ENCODE peak calls at places on chromosomes 12 and 14, in seven cellular contexts. J, L, D, Z, S, W and U are unnamed samples.

GRCh38 chr12:10283028-10283427 is 24.6 kb upstream of the KLRD1 start:
- DNase-seq in J (no peak), L (no peak), D (no peak), Z (no peak), S (no peak), W (no peak), U (no peak)

GRCh38 chr12:115943630-115944391 is 333.7 kb downstream of the MED13L start:
- DNase-seq in J (no peak), L (no peak), D (no peak), Z (no peak), S (peak; percentile 16), W (no peak), U (no peak)

GRCh38 chr12:1204581-1205121 is 213.6 kb downstream of the ERC1 start:
- DNase-seq in J (no peak), L (peak; percentile 13), D (no peak), Z (peak; percentile 23), S (peak; percentile 83), W (no peak), U (peak; percentile 13)

GRCh38 chr12:109467978-109468676 is 9.0 kb downstream of the KCTD10 start:
- DNase-seq in J (no peak), L (no peak), D (no peak), Z (no peak), S (no peak), W (no peak), U (peak; percentile 51)

GRCh38 chr12:19998968-19999792 is 369.2 kb upstream of the PDE3A start:
- DNase-seq in J (no peak), L (no peak), D (no peak), Z (no peak), S (no peak), W (no peak), U (no peak)

GRCh38 chr12:26630546-26631027 is 202.4 kb downstream of the ITPR2 start:
- DNase-seq in J (no peak), L (no peak), D (no peak), Z (peak; percentile 89), S (no peak), W (no peak), U (peak; percentile 95)

GRCh38 chr12:98053202-98053601 is 462.2 kb upstream of the TMPO start:
- DNase-seq in J (no peak), L (no peak), D (no peak), Z (no peak), S (no peak), W (no peak), U (no peak)

GRCh38 chr12:98893601-98894411 is 248.7 kb downstream of the APAF1 start:
- DNase-seq in J (no peak), L (no peak), D (no peak), Z (peak; percentile 4), S (peak; percentile 41), W (no peak), U (no peak)

GRCh38 chr14:32913725-32914124 is 25.0 kb upstream of the NPAS3 start:
- DNase-seq in J (no peak), L (no peak), D (no peak), Z (no peak), S (no peak), W (no peak), U (no peak)

GRCh38 chr12:118880745-118881144 is 100.6 kb upstream of the SRRM4 start:
- DNase-seq in J (no peak), L (no peak), D (no peak), Z (no peak), S (no peak), W (no peak), U (no peak)

GRCh38 chr14:39419272-39419671 is 13.0 kb downstream of the FBXO33 start:
- DNase-seq in J (no peak), L (no peak), D (no peak), Z (peak; percentile 32), S (no peak), W (no peak), U (no peak)

GRCh38 chr14:31018057-31018645 is 7.3 kb upstream of the AP4S1 start:
- DNase-seq in J (no peak), L (no peak), D (no peak), Z (no peak), S (no peak), W (no peak), U (no peak)

GRCh38 chr12:132282950-132283771 is 46.2 kb downstream of the GALNT9 start:
- DNase-seq in J (no peak), L (no peak), D (no peak), Z (no peak), S (no peak), W (no peak), U (no peak)

GRCh38 chr12:48717252-48717695 is 767 bp upstream of the CCNT1 start:
- DNase-seq in J (no peak), L (no peak), D (no peak), Z (peak; percentile 13), S (peak; percentile 44), W (no peak), U (peak; percentile 6)

GRCh38 chr12:118541945-118542344 is 165.6 kb downstream of the SUDS3 start:
- DNase-seq in J (no peak), L (no peak), D (no peak), Z (peak; percentile 3), S (no peak), W (no peak), U (no peak)

GRCh38 chr12:47820631-47821345 is 1.1 kb upstream of the HDAC7 start:
- DNase-seq in J (no peak), L (no peak), D (peak; percentile 46), Z (peak; percentile 97), S (no peak), W (no peak), U (peak; percentile 99)

GRCh38 chr12:20415013-20415412 is 46.7 kb downstream of the PDE3A start:
- DNase-seq in J (no peak), L (no peak), D (no peak), Z (no peak), S (no peak), W (no peak), U (peak; percentile 59)

GRCh38 chr14:59363545-59364226 is 101.5 kb downstream of the GPR135 start:
- DNase-seq in J (no peak), L (no peak), D (no peak), Z (peak; percentile 74), S (peak; percentile 64), W (no peak), U (peak; percentile 43)

GRCh38 chr12:100826323-100826722 is 31.7 kb downstream of the ANO4 start:
- DNase-seq in J (no peak), L (no peak), D (peak; percentile 64), Z (peak; percentile 63), S (peak; percentile 66), W (no peak), U (peak; percentile 68)

GRCh38 chr12:117042171-117042809 is 56.9 kb downstream of the TESC start:
- DNase-seq in J (no peak), L (no peak), D (no peak), Z (peak; percentile 24), S (no peak), W (no peak), U (peak; percentile 18)

GRCh38 chr14:96501383-96501745 is 818 bp upstream of the PAPOLA start:
- DNase-seq in J (no peak), L (peak; percentile 22), D (no peak), Z (no peak), S (peak; percentile 64), W (no peak), U (no peak)

GRCh38 chr12:52146822-52147366 is 44.9 kb downstream of the KRT80 start:
- DNase-seq in J (no peak), L (no peak), D (no peak), Z (no peak), S (no peak), W (no peak), U (no peak)